ENCODE peak calls at places on chromosome 6, in four cellular contexts. Z is NCI-H1436 treated with DMSO at 0.1 percent for 48 hours, Q is T-cell, O is breast epithelium. K is an unnamed sample.

GRCh38 chr6:54419885-54420284 is 111.6 kb downstream of the TINAG start:
- DNase-seq in Q (no peak), Z (no peak), O (no peak), K (no peak)

GRCh38 chr6:37298958-37299357 is 41.0 kb upstream of the TMEM217 start:
- DNase-seq in Z (no peak), O (no peak), Q (no peak), K (no peak)

GRCh38 chr6:70280462-70280861 is 22.4 kb downstream of the COL9A1 start:
- DNase-seq in Q (no peak), O (no peak), Z (no peak), K (peak)

GRCh38 chr6:159968295-159969203 is at the start of gene IGF2R:
- DNase-seq in Q (peak), O (peak), Z (no peak), K (peak)

GRCh38 chr6:170063851-170064617 is 226.8 kb downstream of the DLL1 start:
- DNase-seq in Z (no peak), O (no peak), Q (no peak), K (peak)

GRCh38 chr6:30071081-30071818 is 4.3 kb downstream of the PPP1R11 start:
- DNase-seq in O (no peak), Q (no peak), Z (no peak), K (no peak)

GRCh38 chr6:70686548-70687133 is 19.0 kb downstream of the SMAP1 start:
- DNase-seq in Z (no peak), O (no peak), Q (no peak), K (peak)

GRCh38 chr6:3286641-3287171 is 28.0 kb downstream of the PSMG4 start:
- DNase-seq in Z (no peak), Q (no peak), O (peak), K (no peak)

GRCh38 chr6:161584051-161584450 is 310.2 kb upstream of the AGPAT4 start:
- DNase-seq in Z (no peak), O (no peak), Q (no peak), K (no peak)

GRCh38 chr6:44002071-44002590 is 125.1 kb downstream of the MRPL14 start:
- DNase-seq in Z (no peak), Q (no peak), O (no peak), K (no peak)

GRCh38 chr6:223763-224162 is 68.5 kb upstream of the DUSP22 start:
- DNase-seq in O (no peak), Q (no peak), Z (no peak), K (no peak)

K was measured in mesendoderm.